ENCODE peak calls at places on chromosome 3, in nine cellular contexts. K is NCI-H1417; L is kidney tubule cell; R is foreskin fibroblast; U is lung; F is activated T-helper 1 cell treated with anti-CD3 and anti-CD28 coated beads, Interleukin-12 subunit alpha, Interleukin-12 subunit beta, Interleukin-2, Interleukin-4 antibody, amounts not matched to agents 30 ng/mL and 10 ng/mL and 1 ng/mL, durations not matched to agents 14 hours and 24 hours and 36 hours; T is AG09319; V is ELR; J is gastrocnemius medialis. H is an unnamed sample.

GRCh38 chr3:184261270-184262165 is at the start of gene CAMK2N2:
- DNase-seq in K (peak), L (peak), R (peak), U (peak), F (peak), T (no peak), V (peak), J (no peak), H (no peak)

GRCh38 chr3:73070675-73071575 is 9.5 kb downstream of the EBLN2 start:
- DNase-seq in K (no peak), L (no peak), R (peak), U (no peak), F (no peak), T (peak), V (peak), J (no peak), H (no peak)

GRCh38 chr3:148741219-148741618 is 43.5 kb downstream of the AGTR1 start:
- DNase-seq in K (no peak), L (no peak), R (no peak), U (no peak), F (no peak), T (no peak), V (no peak), J (no peak), H (no peak)

GRCh38 chr3:60142009-60142408 is 1092.2 kb upstream of the CFAP20DC start:
- DNase-seq in K (no peak), L (no peak), R (no peak), U (no peak), F (no peak), T (no peak), V (no peak), J (no peak), H (no peak)

GRCh38 chr3:196093271-196094111 is 11.6 kb upstream of the TFRC start:
- DNase-seq in K (no peak), L (no peak), R (peak), U (no peak), F (no peak), T (no peak), V (no peak), J (no peak), H (no peak)

GRCh38 chr3:117130222-117130621 is 420.6 kb downstream of the TUSC7 start:
- DNase-seq in K (no peak), L (no peak), R (peak), U (no peak), F (no peak), T (no peak), V (no peak), J (no peak), H (no peak)

GRCh38 chr3:138082085-138082991 is 33.1 kb downstream of the DZIP1L start:
- DNase-seq in K (peak), L (peak), R (peak), U (no peak), F (peak), T (no peak), V (peak), J (no peak), H (peak)

GRCh38 chr3:143000525-143000924 is 845 bp upstream of the U2SURP start:
- DNase-seq in K (no peak), L (peak), R (peak), U (no peak), F (no peak), T (no peak), V (peak), J (no peak), H (no peak)

GRCh38 chr3:138455801-138456716 is 21.6 kb downstream of the ESYT3 start:
- DNase-seq in K (no peak), L (peak), R (no peak), U (no peak), F (no peak), T (no peak), V (no peak), J (no peak), H (no peak)

GRCh38 chr3:19216669-19217337 is 68.5 kb downstream of the KCNH8 start:
- DNase-seq in K (no peak), L (no peak), R (no peak), U (no peak), F (no peak), T (no peak), V (no peak), J (peak), H (no peak)

GRCh38 chr3:108546249-108546648 is 35.9 kb upstream of the MYH15 start:
- DNase-seq in K (no peak), L (no peak), R (no peak), U (no peak), F (no peak), T (no peak), V (no peak), J (no peak), H (no peak)

H was measured in Jurkat, Clone E6-1.